ENCODE peak calls at places on chromosomes 6 and 20, in six cellular contexts. One of them, this sample, is unnamed.

GRCh38 chr6:44660561-44661220 is 273.2 kb downstream of the CDC5L start:
- DNase-seq in Panc1: no peak
- DNase-seq in fibroblast of the aortic adventitia: no peak
- DNase-seq in fibroblast of lung: peak
- DNase-seq in GM10248: no peak
- DNase-seq in stomach: no peak
- DNase-seq in this sample: no peak

GRCh38 chr6:139452176-139452876 is 77.9 kb upstream of the CITED2 start:
- DNase-seq in stomach: no peak
- DNase-seq in GM10248: no peak
- DNase-seq in Panc1: no peak
- DNase-seq in fibroblast of lung: peak
- DNase-seq in fibroblast of the aortic adventitia: peak
- DNase-seq in this sample: no peak

GRCh38 chr6:12331951-12332749 is 42.0 kb downstream of the EDN1 start:
- DNase-seq in stomach: peak
- DNase-seq in GM10248: no peak
- DNase-seq in fibroblast of lung: peak
- DNase-seq in fibroblast of the aortic adventitia: peak
- DNase-seq in Panc1: no peak
- DNase-seq in this sample: peak

GRCh38 chr6:22940571-22941290 is 371.4 kb downstream of the HDGFL1 start:
- DNase-seq in stomach: no peak
- DNase-seq in fibroblast of the aortic adventitia: peak
- DNase-seq in Panc1: no peak
- DNase-seq in fibroblast of lung: no peak
- DNase-seq in GM10248: no peak
- DNase-seq in this sample: no peak

GRCh38 chr20:58877374-58878360 is 25.2 kb downstream of the GNAS start:
- DNase-seq in Panc1: no peak
- DNase-seq in fibroblast of the aortic adventitia: no peak
- DNase-seq in stomach: no peak
- DNase-seq in GM10248: no peak
- DNase-seq in fibroblast of lung: no peak
- DNase-seq in this sample: no peak

GRCh38 chr6:43491750-43492661 is 14.6 kb downstream of the TJAP1 start:
- DNase-seq in fibroblast of lung: peak
- DNase-seq in stomach: peak
- DNase-seq in Panc1: no peak
- DNase-seq in fibroblast of the aortic adventitia: peak
- DNase-seq in GM10248: no peak
- DNase-seq in this sample: peak

GRCh38 chr6:116512155-116512559 is 718 bp downstream of the CALHM5 start:
- DNase-seq in fibroblast of the aortic adventitia: no peak
- DNase-seq in fibroblast of lung: no peak
- DNase-seq in Panc1: no peak
- DNase-seq in stomach: no peak
- DNase-seq in GM10248: peak
- DNase-seq in this sample: no peak

GRCh38 chr20:38073307-38074010 is 39.9 kb downstream of the RPRD1B start:
- DNase-seq in GM10248: peak
- DNase-seq in fibroblast of the aortic adventitia: peak
- DNase-seq in Panc1: peak
- DNase-seq in fibroblast of lung: peak
- DNase-seq in stomach: peak
- DNase-seq in this sample: peak

GRCh38 chr6:147950623-147950987 is 392.0 kb upstream of the SASH1 start:
- DNase-seq in fibroblast of the aortic adventitia: no peak
- DNase-seq in GM10248: no peak
- DNase-seq in stomach: no peak
- DNase-seq in fibroblast of lung: peak
- DNase-seq in Panc1: no peak
- DNase-seq in this sample: no peak

GRCh38 chr20:51522207-51522606 is 20.3 kb downstream of the NFATC2 start:
- DNase-seq in fibroblast of lung: no peak
- DNase-seq in GM10248: no peak
- DNase-seq in stomach: no peak
- DNase-seq in fibroblast of the aortic adventitia: no peak
- DNase-seq in Panc1: no peak
- DNase-seq in this sample: no peak

GRCh38 chr6:7261030-7261841 is 51.8 kb downstream of the SSR1 start:
- DNase-seq in Panc1: no peak
- DNase-seq in fibroblast of the aortic adventitia: peak
- DNase-seq in stomach: peak
- DNase-seq in GM10248: peak
- DNase-seq in fibroblast of lung: peak
- DNase-seq in this sample: peak

GRCh38 chr6:122033564-122034181 is 365.8 kb upstream of the HSF2 start:
- DNase-seq in fibroblast of the aortic adventitia: peak
- DNase-seq in fibroblast of lung: peak
- DNase-seq in stomach: no peak
- DNase-seq in GM10248: peak
- DNase-seq in Panc1: peak
- DNase-seq in this sample: peak

GRCh38 chr6:84258268-84258667 is 30.8 kb upstream of the CEP162 start:
- DNase-seq in fibroblast of the aortic adventitia: no peak
- DNase-seq in stomach: no peak
- DNase-seq in fibroblast of lung: no peak
- DNase-seq in GM10248: no peak
- DNase-seq in Panc1: no peak
- DNase-seq in this sample: no peak

GRCh38 chr6:81766482-81767069 is 14.1 kb upstream of the TENT5A start:
- DNase-seq in Panc1: no peak
- DNase-seq in GM10248: no peak
- DNase-seq in fibroblast of the aortic adventitia: peak
- DNase-seq in stomach: no peak
- DNase-seq in fibroblast of lung: peak
- DNase-seq in this sample: peak

GRCh38 chr6:144295981-144296767 is 11.0 kb downstream of the UTRN start:
- DNase-seq in Panc1: no peak
- DNase-seq in fibroblast of lung: no peak
- DNase-seq in GM10248: no peak
- DNase-seq in fibroblast of the aortic adventitia: no peak
- DNase-seq in stomach: no peak
- DNase-seq in this sample: no peak

GRCh38 chr20:9038791-9039190 is 30.1 kb upstream of the PLCB4 start:
- DNase-seq in fibroblast of the aortic adventitia: peak
- DNase-seq in GM10248: no peak
- DNase-seq in stomach: no peak
- DNase-seq in fibroblast of lung: no peak
- DNase-seq in Panc1: no peak
- DNase-seq in this sample: no peak

GRCh38 chr6:47337519-47337918 is 27.8 kb upstream of the TNFRSF21 start:
- DNase-seq in stomach: no peak
- DNase-seq in fibroblast of the aortic adventitia: no peak
- DNase-seq in fibroblast of lung: no peak
- DNase-seq in GM10248: no peak
- DNase-seq in Panc1: no peak
- DNase-seq in this sample: no peak

GRCh38 chr6:120272038-120272437 is 922.5 kb upstream of the MAN1A1 start:
- DNase-seq in GM10248: no peak
- DNase-seq in fibroblast of the aortic adventitia: no peak
- DNase-seq in stomach: no peak
- DNase-seq in Panc1: no peak
- DNase-seq in fibroblast of lung: no peak
- DNase-seq in this sample: no peak

GRCh38 chr6:140854363-140854762 is 1278.4 kb upstream of the GJE1 start:
- DNase-seq in stomach: no peak
- DNase-seq in fibroblast of the aortic adventitia: peak
- DNase-seq in fibroblast of lung: no peak
- DNase-seq in Panc1: no peak
- DNase-seq in GM10248: no peak
- DNase-seq in this sample: no peak

GRCh38 chr6:88532241-88532860 is 366.2 kb upstream of the CNR1 start:
- DNase-seq in fibroblast of the aortic adventitia: no peak
- DNase-seq in stomach: no peak
- DNase-seq in GM10248: no peak
- DNase-seq in fibroblast of lung: no peak
- DNase-seq in Panc1: no peak
- DNase-seq in this sample: no peak

GRCh38 chr6:15620616-15621015 is 42.2 kb downstream of the DTNBP1 start:
- DNase-seq in stomach: no peak
- DNase-seq in fibroblast of lung: no peak
- DNase-seq in fibroblast of the aortic adventitia: no peak
- DNase-seq in GM10248: no peak
- DNase-seq in Panc1: no peak
- DNase-seq in this sample: no peak

GRCh38 chr20:22523128-22523498 is 61.3 kb downstream of the FOXA2 start:
- DNase-seq in GM10248: no peak
- DNase-seq in fibroblast of lung: no peak
- DNase-seq in Panc1: no peak
- DNase-seq in stomach: no peak
- DNase-seq in fibroblast of the aortic adventitia: no peak
- DNase-seq in this sample: no peak

GRCh38 chr20:19901226-19901625 is 115.9 kb upstream of the NAA20 start:
- DNase-seq in Panc1: no peak
- DNase-seq in stomach: no peak
- DNase-seq in GM10248: no peak
- DNase-seq in fibroblast of the aortic adventitia: no peak
- DNase-seq in fibroblast of lung: no peak
- DNase-seq in this sample: no peak

GRCh38 chr6:43489277-43490072 is 12.1 kb downstream of the TJAP1 start:
- DNase-seq in stomach: no peak
- DNase-seq in fibroblast of the aortic adventitia: no peak
- DNase-seq in Panc1: no peak
- DNase-seq in GM10248: no peak
- DNase-seq in fibroblast of lung: no peak
- DNase-seq in this sample: no peak

GRCh38 chr6:70790483-70790882 is 122.8 kb downstream of the SMAP1 start:
- DNase-seq in GM10248: no peak
- DNase-seq in fibroblast of the aortic adventitia: no peak
- DNase-seq in fibroblast of lung: no peak
- DNase-seq in stomach: no peak
- DNase-seq in Panc1: no peak
- DNase-seq in this sample: no peak

GRCh38 chr6:64012351-64013060 is 376.9 kb downstream of the PHF3 start:
- DNase-seq in stomach: no peak
- DNase-seq in Panc1: peak
- DNase-seq in GM10248: peak
- DNase-seq in fibroblast of lung: peak
- DNase-seq in fibroblast of the aortic adventitia: peak
- DNase-seq in this sample: peak

GRCh38 chr6:11058406-11058805 is 14.3 kb upstream of the ELOVL2 start:
- DNase-seq in fibroblast of the aortic adventitia: no peak
- DNase-seq in Panc1: no peak
- DNase-seq in fibroblast of lung: peak
- DNase-seq in stomach: no peak
- DNase-seq in GM10248: no peak
- DNase-seq in this sample: no peak

GRCh38 chr6:159821726-159822125 is 21.6 kb downstream of the PNLDC1 start:
- DNase-seq in fibroblast of lung: no peak
- DNase-seq in stomach: no peak
- DNase-seq in fibroblast of the aortic adventitia: no peak
- DNase-seq in GM10248: no peak
- DNase-seq in Panc1: no peak
- DNase-seq in this sample: no peak

GRCh38 chr6:9409126-9409525 is 973.8 kb upstream of the SLC35B3 start:
- DNase-seq in stomach: no peak
- DNase-seq in fibroblast of lung: no peak
- DNase-seq in GM10248: no peak
- DNase-seq in Panc1: no peak
- DNase-seq in fibroblast of the aortic adventitia: no peak
- DNase-seq in this sample: no peak

GRCh38 chr20:10253750-10254149 is 35.1 kb downstream of the SNAP25 start:
- DNase-seq in GM10248: no peak
- DNase-seq in fibroblast of the aortic adventitia: no peak
- DNase-seq in fibroblast of lung: no peak
- DNase-seq in Panc1: no peak
- DNase-seq in stomach: no peak
- DNase-seq in this sample: no peak

GRCh38 chr6:135655055-135655454 is 157.5 kb upstream of the AHI1 start:
- DNase-seq in fibroblast of lung: peak
- DNase-seq in Panc1: no peak
- DNase-seq in GM10248: no peak
- DNase-seq in fibroblast of the aortic adventitia: no peak
- DNase-seq in stomach: no peak
- DNase-seq in this sample: no peak
- TF ChIP-seq CTCF in fibroblast of lung: no peak
- TF ChIP-seq CTCF in Panc1: no peak
- TF ChIP-seq CTCF in GM10248: no peak
- TF ChIP-seq CTCF in fibroblast of the aortic adventitia: no peak
- TF ChIP-seq CTCF in stomach: no peak
- TF ChIP-seq CTCF in this sample: no peak

GRCh38 chr20:49523767-49524360 is 41.4 kb upstream of the KCNB1 start:
- DNase-seq in fibroblast of the aortic adventitia: no peak
- DNase-seq in stomach: no peak
- DNase-seq in fibroblast of lung: no peak
- DNase-seq in GM10248: no peak
- DNase-seq in Panc1: no peak
- DNase-seq in this sample: no peak
- TF ChIP-seq CTCF in fibroblast of the aortic adventitia: no peak
- TF ChIP-seq CTCF in stomach: no peak
- TF ChIP-seq CTCF in fibroblast of lung: no peak
- TF ChIP-seq CTCF in GM10248: no peak
- TF ChIP-seq CTCF in Panc1: no peak
- TF ChIP-seq CTCF in this sample: no peak

DNA sequence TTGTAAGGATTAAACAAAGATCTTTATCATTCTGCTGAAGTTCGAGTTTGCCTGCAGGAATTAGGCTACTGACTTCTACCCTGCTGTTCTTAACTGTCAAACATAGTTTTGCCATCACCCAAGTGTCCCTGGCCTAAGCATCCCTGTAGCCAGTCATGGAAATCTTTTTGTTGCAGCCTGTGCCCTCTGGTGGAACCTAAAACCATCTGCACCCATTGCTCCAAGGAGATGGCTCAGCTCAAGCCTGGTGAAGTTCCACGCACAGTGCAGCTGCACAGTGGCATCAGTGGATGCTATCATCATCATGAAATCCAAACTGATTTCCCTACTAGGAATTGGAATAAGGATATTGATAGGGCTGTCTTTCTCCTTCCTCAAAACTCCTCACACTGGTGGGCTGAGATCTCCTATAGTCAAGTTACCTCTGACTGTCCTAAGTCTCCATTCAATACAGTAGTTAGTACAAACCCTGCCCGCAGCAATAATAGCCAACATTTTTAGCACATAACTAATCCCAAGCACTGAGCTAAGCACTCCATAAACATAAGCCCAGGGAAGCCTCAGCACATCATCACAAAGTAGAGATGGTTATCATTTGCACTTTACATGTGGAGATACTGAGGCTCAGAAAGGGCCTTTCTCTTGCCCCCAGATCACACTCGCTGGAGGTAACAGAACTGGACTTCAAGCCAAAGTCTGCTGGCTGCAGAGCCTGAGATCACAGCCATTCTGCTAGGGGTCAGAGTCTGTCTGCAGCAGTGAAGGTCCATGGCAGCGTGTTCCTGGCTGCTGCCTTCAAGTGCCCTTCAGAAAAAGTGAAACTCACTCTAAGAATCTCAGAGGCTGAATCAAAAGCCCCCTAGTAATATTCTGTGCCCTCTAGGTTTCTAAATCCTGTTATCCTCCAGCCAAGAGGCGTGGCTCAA is 77.2 kb upstream of the MC3R start:
- DNase-seq in Panc1: no peak
- DNase-seq in stomach: no peak
- DNase-seq in GM10248: no peak
- DNase-seq in fibroblast of lung: peak
- DNase-seq in fibroblast of the aortic adventitia: no peak
- DNase-seq in this sample: no peak
- TF ChIP-seq CTCF in Panc1: peak
- TF ChIP-seq CTCF in stomach: no peak
- TF ChIP-seq CTCF in GM10248: no peak
- TF ChIP-seq CTCF in fibroblast of lung: no peak
- TF ChIP-seq CTCF in fibroblast of the aortic adventitia: no peak
- TF ChIP-seq CTCF in this sample: no peak

GRCh38 chr20:52747736-52748135 is 224.4 kb upstream of the TSHZ2 start:
- DNase-seq in stomach: no peak
- DNase-seq in fibroblast of lung: peak
- DNase-seq in Panc1: no peak
- DNase-seq in GM10248: no peak
- DNase-seq in fibroblast of the aortic adventitia: peak
- DNase-seq in this sample: no peak
- TF ChIP-seq CTCF in stomach: peak
- TF ChIP-seq CTCF in fibroblast of lung: peak
- TF ChIP-seq CTCF in Panc1: peak
- TF ChIP-seq CTCF in GM10248: peak
- TF ChIP-seq CTCF in fibroblast of the aortic adventitia: peak
- TF ChIP-seq CTCF in this sample: no peak

This sample was measured in Calu3.